ENCODE peak calls at places on chromosomes 12 and 14, in four cellular contexts. A, W, D and Q are unnamed samples.

GRCh38 chr12:1453801-1454200 is 140.6 kb downstream of the FBXL14 start:
- DNase-seq in A (no peak), W (no peak), D (no peak), Q (no peak)

GRCh38 chr14:21083565-21084325 is 13.6 kb downstream of the ARHGEF40 start:
- DNase-seq in A (no peak), W (no peak), D (no peak), Q (no peak)

GRCh38 chr12:84779169-84779568 is 133.4 kb downstream of the SLC6A15 start:
- DNase-seq in A (no peak), W (no peak), D (no peak), Q (no peak)

GRCh38 chr12:117328556-117329100 is 32.8 kb downstream of the NOS1 start:
- DNase-seq in A (no peak), W (no peak), D (no peak), Q (no peak)

GRCh38 chr12:15334225-15334624 is 11.9 kb downstream of the PTPRO start:
- DNase-seq in A (no peak), W (no peak), D (no peak), Q (no peak)

GRCh38 chr12:107884769-107885694 is 110.5 kb downstream of the ASCL4 start:
- DNase-seq in A (no peak), W (no peak), D (peak), Q (peak)

GRCh38 chr12:51702582-51702981 is 111.5 kb downstream of the SCN8A start:
- DNase-seq in A (no peak), W (no peak), D (no peak), Q (no peak)

GRCh38 chr12:69044887-69045286 is 111.9 kb upstream of the CPM start:
- DNase-seq in A (no peak), W (no peak), D (no peak), Q (no peak)

GRCh38 chr12:57099766-57100165 is 10.9 kb downstream of the NAB2 start:
- DNase-seq in A (no peak), W (no peak), D (no peak), Q (no peak)

GRCh38 chr12:128387811-128388422 is 120.9 kb downstream of the TMEM132C start:
- DNase-seq in A (no peak), W (peak), D (peak), Q (peak)

GRCh38 chr12:51533799-51534198 is 57.2 kb upstream of the SCN8A start:
- DNase-seq in A (no peak), W (no peak), D (no peak), Q (no peak)

GRCh38 chr14:33432407-33433023 is 493.8 kb downstream of the NPAS3 start:
- DNase-seq in A (no peak), W (no peak), D (no peak), Q (no peak)

GRCh38 chr12:15801770-15802393 is 12.7 kb upstream of the EPS8 start:
- DNase-seq in A (no peak), W (no peak), D (no peak), Q (no peak)

GRCh38 chr12:96197503-96198272 is 3.5 kb downstream of the ELK3 start:
- DNase-seq in A (no peak), W (no peak), D (no peak), Q (no peak)

GRCh38 chr14:60488175-60488574 is 2.3 kb upstream of the C14orf39 start:
- DNase-seq in A (no peak), W (no peak), D (no peak), Q (no peak)
- TF ChIP-seq CTCF in A (no peak), W (no peak), D (no peak), Q (peak)

GRCh38 chr12:113151655-113152054 is 2.1 kb downstream of the CFAP73 start:
- DNase-seq in A (no peak), W (no peak), D (no peak), Q (no peak)

GRCh38 chr12:113155060-113155459 is 5.5 kb downstream of the CFAP73 start:
- DNase-seq in A (no peak), W (no peak), D (no peak), Q (no peak)

GRCh38 chr12:113154351-113154973 is 4.9 kb downstream of the CFAP73 start:
- DNase-seq in A (no peak), W (no peak), D (no peak), Q (no peak)

GRCh38 chr12:113152835-113153814 is 3.6 kb downstream of the CFAP73 start:
- DNase-seq in A (peak), W (peak), D (peak), Q (peak)

DNA sequence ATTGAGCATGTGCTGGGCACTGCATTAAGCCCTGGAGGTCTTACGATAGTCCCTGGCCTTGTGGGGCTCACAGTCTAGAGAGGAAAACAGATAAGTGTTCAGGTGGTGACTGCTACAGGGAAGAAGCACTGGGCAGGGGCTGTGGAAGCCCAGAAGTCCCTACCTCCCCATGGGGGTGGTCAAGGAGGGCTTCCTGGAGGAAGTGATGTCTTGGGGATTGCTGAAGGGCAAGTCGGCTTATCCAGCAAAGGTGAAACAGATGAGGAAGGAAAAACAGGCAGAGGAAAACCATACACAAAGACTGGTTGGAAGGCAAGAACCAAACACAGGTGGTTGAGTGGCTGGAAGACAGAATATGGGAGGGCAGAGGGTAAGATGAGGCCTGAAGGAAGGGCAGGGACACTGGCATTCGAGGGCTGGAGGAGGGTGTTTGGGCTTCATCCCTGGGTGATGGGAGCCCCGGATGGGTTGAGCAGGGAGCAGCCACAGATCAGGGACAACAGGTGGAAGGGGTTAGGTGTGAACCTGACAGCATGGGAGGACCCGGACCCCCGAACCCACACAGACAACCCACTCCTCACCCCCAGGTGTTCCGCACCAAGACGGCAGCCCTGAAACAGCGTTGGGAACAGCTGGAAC is 2.8 kb downstream of the CFAP73 start:
- DNase-seq in A (no peak), W (no peak), D (no peak), Q (no peak)
- H3K4me3 ChIP-seq in A (no peak), W (peak), D (peak), Q (peak)

DNA sequence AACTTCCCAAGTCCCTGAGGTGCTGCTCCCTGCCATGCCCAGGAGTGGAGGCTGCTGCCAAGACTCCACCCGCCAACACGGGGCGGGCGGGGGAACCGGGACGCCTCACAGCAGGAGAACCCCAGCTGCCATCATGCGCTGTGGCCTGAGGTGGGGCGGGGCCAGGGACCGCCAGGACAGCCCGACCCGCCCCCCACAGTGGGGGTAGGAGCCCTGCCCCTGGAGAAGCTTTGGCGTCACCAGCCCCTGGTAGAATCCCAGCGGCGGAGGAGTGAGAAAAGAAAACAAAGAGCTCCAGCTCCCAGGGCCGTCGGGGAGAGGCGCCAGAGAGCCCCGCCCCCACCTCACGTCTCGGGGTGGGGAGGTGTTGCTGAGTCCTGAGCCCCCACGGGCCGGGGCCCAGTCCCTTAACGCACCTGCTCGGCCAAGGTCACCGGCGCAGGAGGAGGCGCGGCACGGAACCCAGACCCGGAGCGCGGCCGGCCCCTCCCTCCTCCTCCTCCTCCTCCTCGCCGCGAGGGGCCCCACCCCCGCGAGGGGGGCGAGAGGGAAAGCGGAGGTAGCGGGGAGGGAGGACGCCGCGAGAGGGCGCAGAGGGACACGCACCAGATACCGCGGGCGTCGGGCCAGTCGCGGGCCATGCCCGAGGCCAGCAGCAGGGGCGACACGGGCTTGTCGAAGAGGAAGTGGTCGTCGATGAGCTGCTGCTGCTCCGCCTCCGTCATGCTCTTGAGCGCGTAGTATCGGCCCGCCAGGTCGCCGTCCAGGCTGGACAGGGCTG is 1.8 kb downstream of the CKB start:
- DNase-seq in A (peak), W (peak), D (peak), Q (peak)
- TF ChIP-seq CTCF in A (peak), W (peak), D (peak), Q (peak)

DNA sequence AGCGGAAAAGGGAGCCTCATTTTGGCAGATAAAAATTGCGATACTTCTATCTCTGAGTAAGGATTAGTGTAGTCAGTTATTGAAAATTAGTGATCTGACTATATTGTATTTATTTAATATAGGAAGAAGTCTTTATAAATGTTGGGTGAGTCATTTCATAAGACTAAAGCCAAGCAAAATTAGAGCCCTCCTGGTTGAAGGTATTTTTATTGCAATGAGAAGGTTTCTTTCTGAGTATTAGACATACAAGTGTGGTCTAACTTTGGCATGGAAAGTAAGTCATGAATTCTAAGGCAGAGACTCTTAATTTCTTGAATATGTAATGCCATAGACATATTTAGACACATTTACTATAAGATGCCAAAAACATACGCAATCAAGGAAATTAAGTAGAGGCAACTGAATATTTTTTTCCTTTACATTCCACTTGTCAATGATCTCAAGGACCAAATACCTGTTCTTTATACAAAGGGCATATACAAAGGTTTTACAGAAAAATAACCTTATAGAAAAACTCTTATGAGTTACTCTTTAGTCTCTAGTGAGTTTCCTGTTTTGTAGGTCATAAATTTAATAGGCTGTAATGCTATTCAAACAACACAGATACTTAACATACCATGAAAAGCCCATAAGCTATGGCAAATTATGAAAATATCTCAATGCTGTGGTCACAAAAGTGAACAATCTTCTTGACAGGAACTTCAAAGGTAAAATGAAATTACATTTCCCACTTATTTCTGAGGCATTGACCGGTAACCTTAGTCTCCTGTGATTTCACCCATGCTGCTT is 156.6 kb upstream of the BTG1 start:
- DNase-seq in A (no peak), W (no peak), D (no peak), Q (no peak)
- H3K4me3 ChIP-seq in A (no peak), W (no peak), D (no peak), Q (no peak)